ENCODE peak calls at places on chromosomes 16 and 17, in ten cellular contexts. R is cardiac fibroblast, I is neural crest cell, U is GM12878, Q is epithelial cell of esophagus, M is psoas muscle, S is BE2C, N is endothelial cell, D is upper lobe of right lung, J is right lobe of liver. A is an unnamed sample.

GRCh38 chr16:3158498-3159314 is 23.9 kb downstream of the ZNF213 start:
- DNase-seq in R (peak), I (peak), U (no peak), Q (peak), M (peak), S (peak), N (peak), D (peak), J (peak), A (peak)

GRCh38 chr16:19196871-19197270 is 28.8 kb downstream of the SYT17 start:
- DNase-seq in R (no peak), I (no peak), U (no peak), Q (no peak), M (no peak), S (no peak), N (no peak), D (no peak), J (peak), A (no peak)

GRCh38 chr17:64055183-64056142 is 35.0 kb upstream of the ICAM2 start:
- DNase-seq in R (no peak), I (no peak), U (no peak), Q (no peak), M (no peak), S (no peak), N (no peak), D (no peak), J (no peak), A (no peak)

GRCh38 chr17:45270828-45271418 is 9.0 kb upstream of the SPATA32 start:
- DNase-seq in R (no peak), I (peak), U (no peak), Q (no peak), M (peak), S (peak), N (peak), D (peak), J (no peak), A (peak)

GRCh38 chr16:27242868-27243590 is 25.5 kb downstream of the NSMCE1 start:
- DNase-seq in R (peak), I (no peak), U (peak), Q (no peak), M (peak), S (no peak), N (peak), D (peak), J (no peak), A (no peak)

GRCh38 chr16:57483725-57484514 is 2.4 kb downstream of the DOK4 start:
- DNase-seq in R (no peak), I (no peak), U (no peak), Q (peak), M (peak), S (peak), N (no peak), D (peak), J (no peak), A (no peak)

GRCh38 chr16:28930652-28931051 is 1.1 kb upstream of the CD19 start:
- DNase-seq in R (no peak), I (no peak), U (peak), Q (no peak), M (no peak), S (no peak), N (no peak), D (no peak), J (no peak), A (no peak)

GRCh38 chr17:82888583-82889495 is 49.0 kb upstream of the ZNF750 start:
- DNase-seq in R (no peak), I (no peak), U (no peak), Q (peak), M (peak), S (peak), N (no peak), D (peak), J (peak), A (no peak)

GRCh38 chr17:82925336-82925735 is 85.5 kb upstream of the ZNF750 start:
- DNase-seq in R (no peak), I (no peak), U (no peak), Q (no peak), M (peak), S (no peak), N (no peak), D (no peak), J (peak), A (no peak)

GRCh38 chr16:65064131-65064530 is 57.7 kb downstream of the CDH11 start:
- DNase-seq in R (no peak), I (no peak), U (no peak), Q (peak), M (no peak), S (no peak), N (no peak), D (no peak), J (no peak), A (no peak)

GRCh38 chr16:20313741-20314140 is 13.6 kb downstream of the GP2 start:
- DNase-seq in R (no peak), I (no peak), U (no peak), Q (no peak), M (no peak), S (no peak), N (no peak), D (no peak), J (no peak), A (no peak)

GRCh38 chr16:20826039-20826566 is 19.8 kb downstream of the REXO5 start:
- DNase-seq in R (peak), I (no peak), U (no peak), Q (no peak), M (no peak), S (no peak), N (no peak), D (no peak), J (no peak), A (no peak)

GRCh38 chr16:48434653-48435318 is 49.6 kb upstream of the SIAH1 start:
- DNase-seq in R (peak), I (no peak), U (no peak), Q (no peak), M (no peak), S (no peak), N (no peak), D (no peak), J (peak), A (no peak)

GRCh38 chr17:32267690-32268205 is 2.1 kb downstream of the RHBDL3 start:
- DNase-seq in R (no peak), I (no peak), U (no peak), Q (peak), M (no peak), S (no peak), N (no peak), D (no peak), J (no peak), A (peak)

GRCh38 chr17:72977768-72978417 is 114.6 kb downstream of the SLC39A11 start:
- DNase-seq in R (no peak), I (no peak), U (no peak), Q (no peak), M (no peak), S (no peak), N (no peak), D (no peak), J (no peak), A (no peak)

GRCh38 chr16:15857779-15858560 is 1.1 kb upstream of the MYH11 start:
- DNase-seq in R (peak), I (peak), U (no peak), Q (peak), M (peak), S (peak), N (peak), D (peak), J (peak), A (peak)

GRCh38 chr17:80884811-80885210 is 106.8 kb upstream of the CHMP6 start:
- DNase-seq in R (no peak), I (no peak), U (no peak), Q (no peak), M (peak), S (no peak), N (no peak), D (no peak), J (peak), A (no peak)

GRCh38 chr16:57797526-57798266 is 4.6 kb downstream of the KIFC3 start:
- DNase-seq in R (no peak), I (no peak), U (no peak), Q (peak), M (peak), S (no peak), N (peak), D (peak), J (peak), A (peak)

GRCh38 chr17:22496450-22496849 is 804.1 kb downstream of the KCNJ18 start:
- DNase-seq in R (no peak), I (no peak), U (no peak), Q (no peak), M (no peak), S (no peak), N (no peak), D (no peak), J (no peak), A (no peak)

DNA sequence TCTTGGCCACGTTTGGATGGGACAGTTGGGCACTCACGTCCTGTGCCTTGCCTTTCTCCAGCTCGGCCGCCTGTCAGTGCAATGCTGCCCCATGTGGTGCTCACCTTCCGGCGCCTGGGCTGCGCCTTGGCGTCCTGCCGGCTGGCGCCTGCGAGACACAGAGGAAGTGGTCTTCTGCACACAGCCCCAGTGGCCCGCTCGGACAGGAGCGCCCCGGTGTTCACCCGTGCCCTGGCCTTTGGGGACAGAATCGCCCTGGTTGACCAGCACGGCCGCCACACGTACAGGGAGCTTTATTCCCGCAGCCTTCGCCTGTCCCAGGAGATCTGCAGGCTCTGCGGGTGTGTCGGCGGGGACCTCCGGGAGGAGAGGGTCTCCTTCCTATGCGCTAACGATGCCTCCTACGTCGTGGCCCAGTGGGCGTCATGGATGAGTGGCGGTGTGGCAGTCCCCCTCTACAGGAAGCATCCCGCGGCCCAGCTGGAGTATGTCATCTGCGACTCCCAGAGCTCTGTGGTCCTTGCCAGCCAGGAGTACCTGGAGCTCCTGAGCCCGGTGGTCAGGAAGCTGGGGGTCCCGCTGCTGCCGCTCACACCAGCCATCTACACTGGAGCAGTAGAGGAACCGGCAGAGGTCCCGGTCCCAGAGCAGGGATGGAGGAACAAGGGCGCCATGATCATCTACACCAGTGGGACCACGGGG is 7.1 kb downstream of the ACSF3 start:
- DNase-seq in R (no peak), I (no peak), U (no peak), Q (no peak), M (no peak), S (no peak), N (no peak), D (no peak), J (no peak), A (no peak)
- TF ChIP-seq CTCF in R (no peak), I (no peak), U (no peak), Q (no peak), M (no peak), S (no peak), N (no peak), D (no peak), J (no peak), A (no peak)

GRCh38 chr17:41930009-41930832 is at the start of gene ODAD4:
- DNase-seq in R (peak), I (peak), U (peak), Q (peak), M (peak), S (peak), N (peak), D (peak), J (peak), A (peak)
- TF ChIP-seq CTCF in R (peak), I (peak), U (no peak), Q (peak), M (peak), S (peak), N (no peak), D (peak), J (peak), A (peak)

DNA sequence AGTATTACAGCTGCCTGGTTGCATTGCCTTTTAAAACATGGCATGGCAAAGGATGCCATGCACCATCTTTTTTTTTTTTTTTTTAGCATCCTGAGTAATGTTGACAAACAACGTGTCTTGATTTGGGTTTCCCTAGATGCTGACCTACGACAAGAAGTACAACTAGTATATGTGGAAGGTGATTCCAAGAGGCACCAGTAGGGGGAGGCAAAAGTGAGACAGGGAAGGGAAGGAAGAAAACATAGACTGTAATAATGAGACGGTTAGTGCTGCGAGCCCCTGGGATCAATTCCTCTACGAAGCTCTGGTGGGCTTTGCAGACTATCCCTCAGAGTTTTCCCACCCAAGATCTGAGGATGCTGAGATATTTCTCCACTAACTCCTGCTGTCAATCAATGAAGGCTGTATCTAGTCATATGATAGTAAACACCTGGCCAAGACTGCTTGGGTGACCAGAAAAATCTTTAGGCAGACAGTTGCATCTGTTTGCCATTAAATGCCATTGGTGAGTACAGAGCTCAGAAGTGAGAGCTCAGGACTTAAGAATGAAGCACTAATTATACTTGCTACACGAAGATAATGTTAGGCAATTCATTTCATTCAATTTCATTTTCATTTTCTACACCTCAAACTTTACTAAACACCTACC is 458.6 kb upstream of the GOT2 start:
- DNase-seq in R (no peak), I (peak), U (no peak), Q (peak), M (no peak), S (peak), N (peak), D (no peak), J (no peak), A (peak)
- TF ChIP-seq CTCF in R (peak), I (peak), U (peak), Q (peak), M (no peak), S (peak), N (peak), D (peak), J (peak), A (peak)

GRCh38 chr16:84115919-84116719 is 623 bp downstream of the MBTPS1 start:
- DNase-seq in R (peak), I (no peak), U (no peak), Q (peak), M (no peak), S (no peak), N (no peak), D (no peak), J (peak), A (no peak)
- TF ChIP-seq CTCF in R (no peak), I (peak), U (peak), Q (no peak), M (peak), S (no peak), N (peak), D (peak), J (peak), A (peak)

GRCh38 chr17:3647769-3648540 is 11.4 kb downstream of the CTNS start:
- DNase-seq in R (peak), I (peak), U (no peak), Q (peak), M (peak), S (peak), N (peak), D (no peak), J (peak), A (peak)
- TF ChIP-seq CTCF in R (peak), I (peak), U (peak), Q (peak), M (peak), S (peak), N (no peak), D (peak), J (peak), A (peak)

GRCh38 chr16:84641643-84642358 is 6.5 kb upstream of the KLHL36 start:
- DNase-seq in R (no peak), I (no peak), U (no peak), Q (no peak), M (no peak), S (no peak), N (no peak), D (no peak), J (no peak), A (no peak)
- TF ChIP-seq CTCF in R (no peak), I (no peak), U (no peak), Q (no peak), M (no peak), S (no peak), N (no peak), D (no peak), J (no peak), A (no peak)

DNA sequence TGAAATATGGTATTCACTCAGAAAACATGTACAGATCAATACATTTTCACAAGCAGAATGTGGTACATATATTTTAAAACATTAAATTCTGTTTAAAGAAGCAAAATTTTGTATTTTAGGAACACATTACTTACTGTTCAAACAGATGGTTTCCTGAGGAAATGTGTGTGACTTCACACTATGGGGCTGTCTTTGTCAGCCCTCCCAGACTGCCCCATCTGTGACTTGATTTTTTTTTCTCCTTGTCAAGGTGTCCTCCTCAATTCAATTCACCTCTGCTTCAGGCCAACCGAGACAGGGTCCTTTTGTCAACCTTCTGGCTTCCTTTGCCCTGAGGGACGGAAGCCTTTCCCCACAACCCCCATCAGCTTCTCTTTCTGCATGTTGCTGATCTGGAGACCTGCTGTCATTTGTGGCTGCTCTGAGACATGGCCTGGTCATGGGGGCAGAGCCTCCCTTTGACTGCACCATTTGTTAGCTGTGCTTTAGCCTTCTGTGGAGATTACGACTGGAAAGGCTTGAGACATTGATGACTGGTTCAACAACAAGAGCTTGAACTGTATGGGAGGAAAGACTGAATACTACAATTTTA is 21.4 kb upstream of the RGS9 start:
- DNase-seq in R (no peak), I (no peak), U (no peak), Q (no peak), M (no peak), S (no peak), N (no peak), D (no peak), J (no peak), A (no peak)
- TF ChIP-seq CTCF in R (no peak), I (no peak), U (no peak), Q (no peak), M (no peak), S (no peak), N (no peak), D (no peak), J (no peak), A (no peak)

GRCh38 chr17:39077874-39078273 is 73.6 kb downstream of the PLXDC1 start:
- DNase-seq in R (no peak), I (no peak), U (no peak), Q (no peak), M (no peak), S (no peak), N (no peak), D (no peak), J (no peak), A (no peak)
- TF ChIP-seq CTCF in R (peak), I (no peak), U (no peak), Q (peak), M (no peak), S (peak), N (no peak), D (no peak), J (no peak), A (no peak)

GRCh38 chr16:11742041-11742535 is 569 bp downstream of the TXNDC11 start:
- DNase-seq in R (no peak), I (peak), U (no peak), Q (peak), M (peak), S (no peak), N (peak), D (peak), J (peak), A (no peak)
- TF ChIP-seq CTCF in R (no peak), I (peak), U (no peak), Q (no peak), M (no peak), S (no peak), N (no peak), D (no peak), J (no peak), A (no peak)